ENCODE peak calls at places on chromosomes 5 and 9, in four cellular contexts. S is A549, R is IMR-90, M is GM12878. P is an unnamed sample.

GRCh38 chr5:36059571-36060515 is 6.8 kb downstream of the UGT3A2 start:
- DNase-seq in R (no peak), S (no peak), M (no peak), P (no peak)

GRCh38 chr9:136565075-136565721 is 19.4 kb upstream of the NOTCH1 start:
- DNase-seq in M (no peak), S (no peak), R (no peak), P (no peak)

GRCh38 chr9:119420263-119420662 is 51.0 kb upstream of the BRINP1 start:
- DNase-seq in S (no peak), M (no peak), R (no peak), P (no peak)

GRCh38 chr5:72378636-72379289 is 58.6 kb downstream of the PTCD2 start:
- DNase-seq in M (no peak), R (peak; percentile 86), S (peak; percentile 59), P (peak; percentile 49)

GRCh38 chr9:132114102-132114707 is 34.5 kb upstream of the MED27 start:
- DNase-seq in R (peak; percentile 60), S (peak; percentile 53), M (no peak), P (peak; percentile 68)

GRCh38 chr5:174726916-174727793 is 2.8 kb downstream of the MSX2 start:
- DNase-seq in R (no peak), S (no peak), M (no peak), P (no peak)

GRCh38 chr5:98769006-98769255 is 4.5 kb upstream of the RGMB start:
- DNase-seq in R (no peak), M (no peak), S (no peak), P (no peak)

GRCh38 chr9:93397664-93398381 is 53.7 kb upstream of the FAM120A start:
- DNase-seq in M (no peak), S (no peak), R (peak; percentile 32), P (no peak)

GRCh38 chr5:139926797-139927503 is 116.1 kb downstream of the NRG2 start:
- DNase-seq in M (no peak), R (no peak), S (no peak), P (no peak)

GRCh38 chr9:101388507-101388993 is 3.7 kb upstream of the BAAT start:
- DNase-seq in R (no peak), M (no peak), S (peak; percentile 68), P (no peak)
- TF ChIP-seq ELK1 in R (no peak), M (no peak), S (no peak), P (no peak)

GRCh38 chr5:151085517-151086031 is 4.7 kb upstream of the TNIP1 start:
- DNase-seq in M (no peak), S (peak; percentile 57), R (peak; percentile 44), P (no peak)
- TF ChIP-seq ELK1 in M (no peak), S (no peak), R (no peak), P (no peak)

GRCh38 chr9:127698386-127698785 is 8.4 kb upstream of the CFAP157 start:
- DNase-seq in S (no peak), R (no peak), M (no peak), P (no peak)

GRCh38 chr9:127697575-127697974 is 9.2 kb upstream of the CFAP157 start:
- DNase-seq in M (no peak), R (no peak), S (no peak), P (no peak)

GRCh38 chr9:127700594-127701255 is 6.1 kb upstream of the CFAP157 start:
- DNase-seq in S (no peak), R (no peak), M (no peak), P (no peak)

GRCh38 chr9:127700140-127700539 is 6.6 kb upstream of the CFAP157 start:
- DNase-seq in S (no peak), R (no peak), M (no peak), P (no peak)

DNA sequence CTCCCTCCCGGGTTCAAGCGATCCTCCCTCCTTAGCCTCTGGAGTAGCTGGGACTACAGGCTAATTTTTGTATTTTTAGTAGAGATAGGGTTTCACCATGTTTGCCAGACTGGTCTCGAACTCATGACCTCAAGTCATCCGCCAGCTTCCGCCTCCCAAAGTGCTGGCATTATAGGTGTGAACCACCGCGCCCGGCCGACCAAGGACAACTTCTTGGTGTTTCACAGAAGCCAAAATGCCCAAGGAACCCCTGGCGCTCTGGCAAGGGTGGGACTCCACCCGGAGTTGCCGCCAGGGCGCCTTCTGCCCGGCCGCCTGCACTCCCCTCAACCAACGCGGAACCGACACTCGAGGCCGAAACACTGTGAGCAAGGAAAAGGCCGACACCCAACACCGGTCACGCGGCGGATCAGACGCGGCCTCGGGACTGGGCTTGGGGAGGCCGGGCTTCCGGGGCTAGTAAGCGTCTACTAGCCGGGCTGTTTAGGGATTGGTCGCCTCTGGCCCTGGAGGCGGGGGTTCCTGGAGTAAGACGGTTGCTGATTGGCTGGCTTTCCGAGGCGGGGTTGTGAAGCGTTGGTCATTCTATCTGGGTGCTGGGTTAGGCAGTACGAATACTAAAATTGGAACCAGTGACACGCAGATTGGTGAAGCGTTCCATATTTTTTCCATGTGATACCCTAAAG is 7.7 kb upstream of the CFAP157 start:
- DNase-seq in R (peak; percentile 92), M (peak; percentile 73), S (peak; percentile 98), P (peak; percentile 100)
- TF ChIP-seq ELK1 in R (no peak), M (no peak), S (no peak), P (no peak)

GRCh38 chr5:150532996-150533395 is 25.1 kb downstream of the NDST1 start:
- DNase-seq in S (no peak), R (no peak), M (no peak), P (no peak)
- TF ChIP-seq ELK1 in S (no peak), R (no peak), M (no peak), P (no peak)

GRCh38 chr9:101449071-101449721 is 13.6 kb upstream of the ALDOB start:
- DNase-seq in S (peak; percentile 86), M (no peak), R (peak; percentile 54), P (peak; percentile 72)
- TF ChIP-seq ELK1 in S (no peak), M (no peak), R (no peak), P (no peak)

DNA sequence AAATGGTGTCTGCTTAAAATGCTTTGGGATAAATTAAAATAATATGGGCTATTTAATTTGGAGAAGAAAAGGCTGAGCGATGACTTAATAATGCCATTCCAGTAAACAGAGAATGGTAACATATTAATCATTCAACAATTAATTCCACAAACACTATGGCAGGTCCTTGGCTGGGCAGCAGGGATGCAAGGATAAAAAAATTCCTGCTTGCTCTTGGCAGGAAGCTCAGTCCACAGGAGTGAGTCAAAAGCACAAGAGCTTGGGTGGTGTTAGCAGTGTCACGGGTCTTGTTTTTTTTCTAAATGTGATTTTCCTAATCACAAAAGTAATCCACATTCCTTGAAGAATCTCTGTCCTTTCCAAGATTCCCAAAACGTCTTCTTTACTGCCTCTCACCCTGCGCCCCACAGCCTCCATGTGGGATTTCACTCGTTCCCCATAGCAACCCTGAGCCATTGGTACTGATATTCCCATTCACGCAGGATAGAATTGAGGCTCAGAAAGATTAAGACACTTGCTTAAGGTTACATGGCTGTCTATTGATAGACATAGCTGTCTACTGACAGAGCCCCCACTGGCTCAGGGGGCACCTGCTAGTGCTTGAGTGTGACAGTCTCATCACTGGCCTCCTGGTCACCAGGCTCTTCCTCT is 222.3 kb downstream of the MAPKAP1 start:
- DNase-seq in R (peak; percentile 87), S (no peak), M (no peak), P (no peak)
- TF ChIP-seq ELK1 in R (no peak), S (no peak), M (no peak), P (no peak)

GRCh38 chr5:171314728-171315385 is 5.8 kb downstream of the TLX3 start:
- DNase-seq in R (no peak), M (no peak), S (no peak), P (no peak)
- TF ChIP-seq ELK1 in R (no peak), M (no peak), S (no peak), P (no peak)

P was measured in K562.